ENCODE peak calls at places on chromosomes 5 and 9, in eight cellular contexts. W is aorta; D is esophagus squamous epithelium; M is body of pancreas; Y is CD8-positive, alpha-beta memory T cell; S is mesendoderm; L is lung; E is lower leg skin. H is an unnamed sample.

GRCh38 chr9:136533775-136534157 is 12.1 kb downstream of the NOTCH1 start:
- DNase-seq in W (peak; percentile 77), D (no peak), M (no peak), Y (peak; percentile 78), S (no peak), L (peak; percentile 65), E (peak; percentile 95), H (no peak)

GRCh38 chr5:159935946-159936345 is 19.7 kb downstream of the ADRA1B start:
- DNase-seq in W (no peak), D (no peak), M (no peak), Y (no peak), S (no peak), L (no peak), E (no peak), H (no peak)

GRCh38 chr5:147439253-147439652 is 70.6 kb downstream of the DPYSL3 start:
- DNase-seq in W (no peak), D (no peak), M (no peak), Y (no peak), S (no peak), L (no peak), E (no peak), H (no peak)

GRCh38 chr5:82594097-82594496 is 315.9 kb upstream of the RPS23 start:
- DNase-seq in W (no peak), D (no peak), M (no peak), Y (no peak), S (no peak), L (no peak), E (no peak), H (no peak)

GRCh38 chr5:60633336-60633735 is 66.6 kb downstream of the DEPDC1B start:
- DNase-seq in W (peak; percentile 76), D (no peak), M (peak; percentile 72), Y (no peak), S (peak; percentile 13), L (no peak), E (no peak), H (peak; percentile 62)

GRCh38 chr5:42423285-42424152 is at the start of gene GHR:
- DNase-seq in W (peak; percentile 86), D (no peak), M (peak; percentile 85), Y (no peak), S (peak; percentile 95), L (peak; percentile 77), E (peak; percentile 95), H (peak; percentile 81)

GRCh38 chr9:132984202-132985062 is 5.9 kb downstream of the GFI1B start:
- DNase-seq in W (no peak), D (no peak), M (no peak), Y (no peak), S (no peak), L (no peak), E (no peak), H (no peak)

GRCh38 chr5:126446498-126447224 is 23.5 kb downstream of the GRAMD2B start:
- DNase-seq in W (no peak), D (no peak), M (no peak), Y (no peak), S (no peak), L (no peak), E (no peak), H (no peak)

GRCh38 chr5:115855959-115856358 is 14.2 kb downstream of the AP3S1 start:
- DNase-seq in W (no peak), D (no peak), M (no peak), Y (no peak), S (no peak), L (no peak), E (no peak), H (no peak)

GRCh38 chr5:140049205-140049604 is 6.1 kb upstream of the NRG2 start:
- DNase-seq in W (no peak), D (no peak), M (no peak), Y (no peak), S (no peak), L (no peak), E (no peak), H (no peak)

GRCh38 chr5:135625486-135625885 is 46.7 kb upstream of the CXCL14 start:
- DNase-seq in W (no peak), D (no peak), M (no peak), Y (no peak), S (no peak), L (no peak), E (no peak), H (no peak)

GRCh38 chr5:171432581-171433351 is 13.3 kb downstream of the FGF18 start:
- DNase-seq in W (peak; percentile 22), D (no peak), M (no peak), Y (no peak), S (no peak), L (no peak), E (no peak), H (no peak)

GRCh38 chr5:42824347-42824976 is 12.8 kb upstream of the SELENOP start:
- DNase-seq in W (no peak), D (no peak), M (no peak), Y (no peak), S (no peak), L (no peak), E (no peak), H (no peak)

GRCh38 chr5:133962801-133963476 is 5.5 kb downstream of the C5orf15 start:
- DNase-seq in W (no peak), D (no peak), M (no peak), Y (no peak), S (no peak), L (no peak), E (no peak), H (peak; percentile 28)

GRCh38 chr5:122471752-122472061 is 159.7 kb downstream of the SNCAIP start:
- DNase-seq in W (no peak), D (no peak), M (no peak), Y (no peak), S (no peak), L (no peak), E (no peak), H (no peak)

GRCh38 chr9:107019216-107019615 is 156.2 kb downstream of the ZNF462 start:
- DNase-seq in W (no peak), D (no peak), M (no peak), Y (no peak), S (no peak), L (no peak), E (no peak), H (peak; percentile 43)

GRCh38 chr9:131333771-131334567 is 44.4 kb downstream of the PLPP7 start:
- DNase-seq in W (no peak), D (no peak), M (no peak), Y (no peak), S (no peak), L (no peak), E (no peak), H (no peak)

GRCh38 chr5:22855824-22856223 is 2.7 kb upstream of the CDH12 start:
- DNase-seq in W (no peak), D (no peak), M (no peak), Y (no peak), S (no peak), L (no peak), E (no peak), H (no peak)

GRCh38 chr5:22846686-22847085 is 6.5 kb downstream of the CDH12 start:
- DNase-seq in W (no peak), D (no peak), M (no peak), Y (no peak), S (no peak), L (no peak), E (no peak), H (no peak)

GRCh38 chr5:22852807-22853670 is at the start of gene CDH12:
- DNase-seq in W (no peak), D (no peak), M (peak; percentile 10), Y (no peak), S (peak; percentile 73), L (no peak), E (peak; percentile 78), H (no peak)

GRCh38 chr5:22850981-22851380 is 2.2 kb downstream of the CDH12 start:
- DNase-seq in W (no peak), D (no peak), M (no peak), Y (no peak), S (no peak), L (no peak), E (no peak), H (no peak)
- H3K4me3 ChIP-seq in W (no peak overlapping the region), D (no peak overlapping the region), M (no peak overlapping the region), Y (no peak overlapping the region), S (no peak overlapping the region), L (no peak overlapping the region), E (no peak overlapping the region), H (no peak overlapping the region)

GRCh38 chr9:127974769-127975261 is 6.0 kb downstream of the EEIG1 start:
- DNase-seq in W (peak; percentile 82), D (no peak), M (peak; percentile 52), Y (no peak), S (peak; percentile 29), L (no peak), E (peak; percentile 94), H (no peak)
- H3K4me3 ChIP-seq in W (no peak overlapping the region), D (no peak overlapping the region), M (no peak overlapping the region), Y (peak overlapping the region; percentile 98), S (no peak overlapping the region), L (no peak overlapping the region), E (no peak overlapping the region), H (no peak overlapping the region)

GRCh38 chr9:129933709-129934586 is 98.7 kb downstream of the USP20 start:
- DNase-seq in W (no peak), D (no peak), M (no peak), Y (no peak), S (no peak), L (no peak), E (peak; percentile 15), H (no peak)
- H3K4me3 ChIP-seq in W (no peak overlapping the region), D (no peak overlapping the region), M (no peak overlapping the region), Y (no peak overlapping the region), S (no peak overlapping the region), L (no peak overlapping the region), E (no peak overlapping the region), H (no peak overlapping the region)

GRCh38 chr5:179061025-179061424 is 852 bp downstream of the ZNF354C start:
- DNase-seq in W (peak; percentile 52), D (no peak), M (no peak), Y (no peak), S (no peak), L (no peak), E (no peak), H (no peak)
- H3K4me3 ChIP-seq in W (peak overlapping the region; percentile 74), D (peak overlapping the region; percentile 59), M (peak overlapping the region; percentile 72), Y (peak overlapping the region; percentile 76), S (no peak overlapping the region), L (peak overlapping the region; percentile 87), E (peak overlapping the region; percentile 72), H (peak overlapping the region; percentile 78)